ENCODE peak calls at places on chromosome 13, in seven cellular contexts. N is suprapubic skin, J is cardiac muscle cell, A is transverse colon, Y is HepG2, E is thoracic aorta, D is hepatocyte. O is an unnamed sample. For H3K4me1 and H3K27me3, the result is how much of the 10 kb centered on the place peaks cover.

GRCh38 chr13:88919970-88920628 is 1248.9 kb downstream of the SLITRK5 start:
- DNase-seq in N (no peak), J (no peak), A (no peak), Y (no peak), E (no peak), D (no peak), O (no peak)

GRCh38 chr13:45975337-45975736 is 77.2 kb downstream of the ZC3H13 start:
- DNase-seq in N (no peak), J (no peak), A (no peak), Y (no peak), E (no peak), D (no peak), O (no peak)

GRCh38 chr13:102642475-102642874 is 45.7 kb downstream of the TPP2 start:
- DNase-seq in N (no peak), J (no peak), A (peak), Y (no peak), E (no peak), D (no peak), O (peak)

GRCh38 chr13:91278888-91279287 is 68.6 kb upstream of the MIR17HG start:
- DNase-seq in N (no peak), J (no peak), A (no peak), Y (no peak), E (no peak), D (no peak), O (no peak)

GRCh38 chr13:66887088-66887487 is 343.0 kb downstream of the PCDH9 start:
- DNase-seq in N (no peak), J (no peak), A (no peak), Y (no peak), E (no peak), D (no peak), O (no peak)

GRCh38 chr13:77810430-77810829 is 108.2 kb downstream of the EDNRB start:
- DNase-seq in N (no peak), J (peak), A (no peak), Y (no peak), E (no peak), D (no peak), O (no peak)

GRCh38 chr13:107867701-107868661 is 347.4 kb downstream of the LIG4 start:
- DNase-seq in N (no peak), J (peak), A (no peak), Y (no peak), E (no peak), D (peak), O (no peak)

GRCh38 chr13:43132228-43132627 is 108.8 kb downstream of the DNAJC15 start:
- DNase-seq in N (no peak), J (peak), A (peak), Y (peak), E (no peak), D (peak), O (no peak)

GRCh38 chr13:114008964-114009589 is 35.2 kb upstream of the C13orf46 start:
- DNase-seq in N (peak), J (no peak), A (no peak), Y (no peak), E (no peak), D (no peak), O (peak)

GRCh38 chr13:112967666-112968379 is 1.2 kb upstream of the MCF2L start:
- DNase-seq in N (peak), J (no peak), A (peak), Y (no peak), E (no peak), D (no peak), O (peak)

GRCh38 chr13:39133781-39134180 is 95.5 kb downstream of the NHLRC3 start:
- DNase-seq in N (no peak), J (no peak), A (no peak), Y (no peak), E (no peak), D (no peak), O (no peak)

GRCh38 chr13:23025848-23026608 is 154.8 kb upstream of the SGCG start:
- DNase-seq in N (no peak), J (no peak), A (no peak), Y (no peak), E (no peak), D (peak), O (no peak)

GRCh38 chr13:110340812-110341444 is 33.8 kb downstream of the COL4A2 start:
- DNase-seq in N (peak), J (peak), A (peak), Y (no peak), E (peak), D (peak), O (peak)

DNA sequence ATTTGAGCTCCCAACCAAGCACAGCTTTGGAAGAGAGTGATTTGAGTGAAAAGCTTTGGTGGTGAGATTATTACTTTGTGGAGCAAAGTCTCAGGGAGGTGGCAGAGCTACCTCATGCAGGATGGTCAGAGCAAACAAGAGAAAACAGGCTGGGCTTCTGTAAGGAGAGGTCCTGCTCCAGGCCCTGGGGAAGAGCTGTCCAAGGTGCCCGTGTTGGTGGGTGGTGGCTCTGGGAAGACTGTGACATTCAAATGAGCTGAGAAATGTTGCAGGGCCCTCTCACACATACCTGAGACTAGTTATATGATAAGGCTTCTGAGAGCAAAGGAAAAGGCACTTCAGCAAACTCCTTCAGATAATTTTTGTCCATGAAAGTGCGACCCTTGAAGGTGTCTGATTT is 205.5 kb upstream of the SOX21 start:
- DNase-seq in N (no peak), J (peak), A (no peak), Y (no peak), E (no peak), D (peak), O (no peak)
- H3K4me1 ChIP-seq in N (under half), J (under half), A (under half), Y (under half), E (under half), D (under half), O (under half)

DNA sequence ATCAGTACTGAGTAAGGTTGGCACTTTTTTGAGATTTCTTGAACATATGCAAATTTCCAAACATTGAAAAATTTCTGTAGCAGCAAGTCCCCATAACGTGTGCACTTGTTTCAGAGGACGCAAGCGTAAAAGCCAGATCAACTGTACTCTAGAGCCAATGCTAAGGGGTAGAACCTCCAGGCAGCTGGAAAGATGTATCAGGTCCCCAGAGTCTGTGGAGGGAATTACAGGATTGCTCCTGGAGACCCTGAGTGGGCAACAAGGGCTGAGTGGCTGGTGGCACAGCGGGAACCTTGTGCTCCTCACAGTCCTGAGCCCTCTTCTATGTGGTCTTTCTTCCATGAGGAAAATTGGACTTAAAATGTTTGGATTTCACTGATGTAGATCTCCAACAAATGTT is 53.9 kb upstream of the AMER2 start:
- DNase-seq in N (peak), J (no peak), A (no peak), Y (no peak), E (no peak), D (no peak), O (no peak)
- H3K27me3 ChIP-seq in N (under half), J (under half), A (under half), Y (half or more), E (under half), D (under half), O (under half)

DNA sequence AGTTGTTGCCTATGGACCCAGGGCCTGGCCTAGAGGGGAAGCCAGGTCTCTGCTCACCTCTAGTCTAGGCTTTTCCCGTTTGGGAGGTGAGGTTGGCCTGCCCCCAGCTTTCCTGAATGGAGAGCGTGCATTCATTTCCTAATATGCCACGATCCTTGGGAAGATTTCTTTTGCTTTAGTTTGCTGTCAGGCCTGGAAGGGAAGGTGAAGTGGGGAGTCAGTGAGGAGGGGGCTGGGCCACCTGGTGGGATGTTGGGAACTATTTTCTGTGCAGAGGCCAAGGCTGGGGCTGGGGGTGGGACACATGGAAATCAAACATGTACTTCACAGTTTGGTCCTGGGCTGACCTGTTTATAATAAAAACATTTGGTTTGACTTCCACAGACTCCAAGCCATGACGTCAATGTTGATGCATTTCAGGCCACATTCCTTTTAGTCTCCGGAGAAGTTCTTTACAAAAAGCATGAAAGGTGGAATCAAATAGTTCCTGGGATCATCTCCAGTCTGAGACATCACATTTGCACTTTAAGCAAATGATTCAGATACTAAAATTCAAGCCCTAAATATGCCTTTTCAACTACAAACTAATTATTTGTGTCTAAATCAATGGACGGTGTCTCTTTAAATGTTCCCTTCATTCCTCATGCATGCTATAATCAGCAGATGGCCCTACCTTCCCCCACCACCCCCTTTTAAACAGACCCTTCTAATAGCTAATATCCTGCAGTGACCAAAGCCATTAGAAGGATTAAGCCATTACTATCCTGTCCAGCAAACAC is 41.5 kb upstream of the MEDAG start:
- DNase-seq in N (no peak), J (no peak), A (no peak), Y (no peak), E (no peak), D (peak), O (no peak)
- H3K4me3 ChIP-seq in N (no peak), J (no peak), A (no peak), Y (no peak), E (peak), D (no peak), O (no peak)

GRCh38 chr13:33110386-33110712 is 94.1 kb downstream of the KL start:
- DNase-seq in N (no peak), J (no peak), A (no peak), Y (no peak), E (no peak), D (no peak), O (no peak)
- H3K4me1 ChIP-seq in N (under half), J (under half), A (under half), Y (under half), E (under half), D (under half), O (under half)

DNA sequence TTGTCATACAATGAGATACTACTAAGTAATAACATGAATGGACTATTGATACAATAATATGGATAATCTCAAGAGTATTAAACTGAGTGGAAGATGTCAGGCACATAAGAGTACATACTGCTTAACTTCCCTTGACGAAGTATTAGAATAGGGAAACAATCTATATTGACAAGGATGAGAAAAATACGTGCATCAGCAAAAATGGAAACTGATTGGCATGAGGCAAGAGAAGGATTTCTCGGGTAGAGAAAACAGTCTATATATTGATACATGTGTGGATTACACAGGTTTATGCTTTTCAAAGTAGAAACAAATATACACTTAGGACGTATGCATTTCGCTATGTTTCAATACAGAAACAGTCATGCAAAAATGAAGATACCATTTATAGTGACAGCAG is 57.4 kb downstream of the PRR20E start:
- DNase-seq in N (no peak), J (no peak), A (no peak), Y (no peak), E (no peak), D (no peak), O (no peak)
- H3K27me3 ChIP-seq in N (under half), J (under half), A (under half), Y (under half), E (under half), D (under half), O (under half)

GRCh38 chr13:21231426-21231945 is 55.0 kb downstream of the MRPL57 start:
- DNase-seq in N (no peak), J (no peak), A (no peak), Y (no peak), E (no peak), D (no peak), O (no peak)

GRCh38 chr13:21232599-21232998 is 56.1 kb downstream of the MRPL57 start:
- DNase-seq in N (no peak), J (no peak), A (no peak), Y (no peak), E (no peak), D (no peak), O (no peak)

GRCh38 chr13:21230516-21230915 is 54.1 kb downstream of the MRPL57 start:
- DNase-seq in N (no peak), J (no peak), A (no peak), Y (no peak), E (no peak), D (no peak), O (no peak)

GRCh38 chr13:21233086-21233485 is 56.6 kb downstream of the MRPL57 start:
- DNase-seq in N (no peak), J (no peak), A (no peak), Y (no peak), E (no peak), D (no peak), O (no peak)

GRCh38 chr13:21232196-21232595 is 55.7 kb downstream of the MRPL57 start:
- DNase-seq in N (no peak), J (no peak), A (no peak), Y (no peak), E (no peak), D (peak), O (peak)
- H3K4me3 ChIP-seq in N (no peak), J (no peak), A (no peak), Y (no peak), E (peak), D (no peak), O (no peak)

GRCh38 chr13:98525852-98526512 is 50.9 kb downstream of the STK24 start:
- DNase-seq in N (no peak), J (no peak), A (no peak), Y (no peak), E (no peak), D (no peak), O (no peak)

GRCh38 chr13:98523455-98524102 is 53.3 kb downstream of the STK24 start:
- DNase-seq in N (no peak), J (no peak), A (no peak), Y (no peak), E (no peak), D (no peak), O (no peak)

GRCh38 chr13:98524793-98525192 is 52.1 kb downstream of the STK24 start:
- DNase-seq in N (no peak), J (no peak), A (no peak), Y (no peak), E (no peak), D (no peak), O (no peak)

GRCh38 chr13:98525452-98525851 is 51.5 kb downstream of the STK24 start:
- DNase-seq in N (no peak), J (no peak), A (no peak), Y (no peak), E (no peak), D (no peak), O (no peak)

GRCh38 chr13:98524391-98524790 is 52.5 kb downstream of the STK24 start:
- DNase-seq in N (no peak), J (no peak), A (no peak), Y (no peak), E (no peak), D (no peak), O (no peak)
- H3K4me1 ChIP-seq in N (half or more), J (half or more), A (under half), Y (under half), E (under half), D (under half), O (under half)

GRCh38 chr13:85241045-85241444 is 558.2 kb downstream of the SLITRK6 start:
- DNase-seq in N (no peak), J (no peak), A (no peak), Y (no peak), E (no peak), D (no peak), O (no peak)
- H3K27me3 ChIP-seq in N (under half), J (under half), A (under half), Y (under half), E (under half), D (under half), O (under half)

GRCh38 chr13:30697177-30697953 is 38.0 kb upstream of the ALOX5AP start:
- DNase-seq in N (no peak), J (no peak), A (no peak), Y (no peak), E (no peak), D (no peak), O (peak)

GRCh38 chr13:30702006-30702405 is 33.3 kb upstream of the ALOX5AP start:
- DNase-seq in N (no peak), J (no peak), A (no peak), Y (no peak), E (no peak), D (no peak), O (no peak)

GRCh38 chr13:30698488-30699005 is 36.8 kb upstream of the ALOX5AP start:
- DNase-seq in N (no peak), J (no peak), A (no peak), Y (no peak), E (no peak), D (no peak), O (no peak)

GRCh38 chr13:30698023-30698422 is 37.3 kb upstream of the ALOX5AP start:
- DNase-seq in N (no peak), J (no peak), A (no peak), Y (no peak), E (no peak), D (no peak), O (no peak)

GRCh38 chr13:30700364-30700763 is 35.0 kb upstream of the ALOX5AP start:
- DNase-seq in N (no peak), J (no peak), A (no peak), Y (no peak), E (no peak), D (no peak), O (no peak)
- H3K4me3 ChIP-seq in N (no peak), J (no peak), A (no peak), Y (no peak), E (no peak), D (no peak), O (no peak)

DNA sequence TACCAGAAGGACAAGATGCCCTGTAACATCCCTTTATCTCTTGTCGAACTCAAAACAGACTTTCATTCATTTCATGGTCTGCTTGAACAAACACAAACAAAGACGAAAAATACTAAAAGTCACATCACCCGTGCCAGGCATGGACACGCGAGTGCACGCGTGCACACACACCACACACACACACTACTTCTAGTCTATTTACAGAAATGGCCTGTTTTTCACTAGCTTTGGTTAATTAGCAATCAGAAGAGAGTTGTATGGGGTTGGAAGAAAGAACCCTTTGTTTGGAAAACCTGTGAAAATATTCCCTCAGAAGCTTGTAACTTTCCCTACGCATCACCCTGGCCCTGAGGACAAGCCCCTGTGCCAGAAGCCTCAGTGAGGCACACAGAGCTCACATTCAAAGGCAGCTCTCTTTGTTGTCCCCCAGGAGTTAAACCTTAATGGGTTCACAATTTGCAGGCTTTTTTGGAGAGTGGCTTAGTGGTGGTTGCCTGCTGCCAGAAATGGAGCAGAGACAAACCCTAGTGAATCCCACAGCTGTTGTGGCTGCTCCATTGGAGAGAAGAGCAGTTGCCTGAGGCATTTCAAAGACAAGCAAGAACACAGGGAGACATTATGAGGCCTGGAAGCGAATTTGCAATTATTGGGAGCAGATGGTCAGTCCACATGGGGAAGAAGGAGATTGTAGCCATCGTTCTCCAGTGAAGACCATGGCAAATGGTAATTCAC is 55.9 kb downstream of the STARD13 start:
- DNase-seq in N (no peak), J (no peak), A (no peak), Y (peak), E (no peak), D (no peak), O (peak)
- H3K4me1 ChIP-seq in N (under half), J (under half), A (under half), Y (half or more), E (under half), D (under half), O (under half)

O was measured in right cardiac atrium.